ENCODE peak calls at places on chromosomes 7 and 10, in eight cellular contexts. S is mammary epithelial cell, B is HFFc6, T is left ventricle myocardium inferior, E is tibial artery, F is AG04450, W is chondrocyte, U is fibroblast of pulmonary artery. Z is an unnamed sample.

GRCh38 chr10:63812491-63812890 is 291.3 kb downstream of the REEP3 start:
- DNase-seq in S (no peak), B (peak), T (no peak), E (no peak), F (no peak), W (no peak), U (peak), Z (no peak)

GRCh38 chr10:116444527-116445142 is 17.0 kb downstream of the PNLIPRP3 start:
- DNase-seq in S (no peak), B (peak), T (no peak), E (no peak), F (peak), W (no peak), U (peak), Z (peak)

GRCh38 chr10:71589617-71590551 is 129.7 kb downstream of the C10orf105 start:
- DNase-seq in S (no peak), B (no peak), T (no peak), E (no peak), F (no peak), W (no peak), U (no peak), Z (no peak)

GRCh38 chr7:90613088-90613498 is 17.0 kb downstream of the CDK14 start:
- DNase-seq in S (no peak), B (no peak), T (no peak), E (no peak), F (no peak), W (no peak), U (peak), Z (no peak)

GRCh38 chr10:49512121-49512809 is 26.7 kb downstream of the ERCC6 start:
- DNase-seq in S (peak), B (peak), T (no peak), E (no peak), F (no peak), W (no peak), U (peak), Z (no peak)

GRCh38 chr10:11533328-11533781 is 78.1 kb downstream of the USP6NL start:
- DNase-seq in S (peak), B (no peak), T (no peak), E (no peak), F (no peak), W (no peak), U (peak), Z (peak)

GRCh38 chr7:151274936-151275812 is 26.7 kb upstream of the SMARCD3 start:
- DNase-seq in S (no peak), B (no peak), T (no peak), E (no peak), F (no peak), W (no peak), U (no peak), Z (no peak)

GRCh38 chr7:69698109-69698840 is 100.0 kb downstream of the AUTS2 start:
- DNase-seq in S (no peak), B (no peak), T (no peak), E (no peak), F (no peak), W (no peak), U (no peak), Z (no peak)

GRCh38 chr7:31788445-31788844 is 101.4 kb downstream of the PPP1R17 start:
- DNase-seq in S (peak), B (no peak), T (no peak), E (no peak), F (no peak), W (no peak), U (no peak), Z (no peak)

GRCh38 chr7:2629740-2630681 is 1.8 kb upstream of the TTYH3 start:
- DNase-seq in S (peak), B (no peak), T (no peak), E (no peak), F (no peak), W (no peak), U (peak), Z (no peak)

GRCh38 chr10:129344956-129345355 is 122.1 kb upstream of the MGMT start:
- DNase-seq in S (no peak), B (no peak), T (no peak), E (no peak), F (no peak), W (no peak), U (no peak), Z (no peak)

GRCh38 chr10:123165445-123166072 is 11.4 kb downstream of the BUB3 start:
- DNase-seq in S (no peak), B (no peak), T (no peak), E (no peak), F (no peak), W (no peak), U (no peak), Z (no peak)

GRCh38 chr10:97849491-97850402 is at the start of gene GOLGA7B:
- DNase-seq in S (peak), B (no peak), T (peak), E (no peak), F (no peak), W (no peak), U (peak), Z (no peak)

GRCh38 chr7:141262101-141262819 is 188.4 kb downstream of the TMEM178B start:
- DNase-seq in S (no peak), B (peak), T (no peak), E (no peak), F (no peak), W (no peak), U (no peak), Z (no peak)

GRCh38 chr7:79911420-79911819 is 223.2 kb upstream of the GNAI1 start:
- DNase-seq in S (no peak), B (no peak), T (no peak), E (no peak), F (no peak), W (no peak), U (no peak), Z (no peak)

GRCh38 chr7:50655490-50655889 is 90.3 kb upstream of the DDC start:
- DNase-seq in S (no peak), B (no peak), T (no peak), E (no peak), F (no peak), W (no peak), U (no peak), Z (no peak)
- TF ChIP-seq CTCF in S (no peak), B (no peak), T (no peak), E (no peak), F (no peak), W (no peak), U (no peak), Z (no peak)

GRCh38 chr7:46745700-46746090 is 824.6 kb upstream of the IGFBP3 start:
- DNase-seq in S (no peak), B (no peak), T (no peak), E (no peak), F (no peak), W (no peak), U (no peak), Z (no peak)
- TF ChIP-seq CTCF in S (peak), B (peak), T (peak), E (no peak), F (peak), W (peak), U (peak), Z (peak)

GRCh38 chr7:132933076-132933466 is 148.8 kb downstream of the CHCHD3 start:
- DNase-seq in S (peak), B (peak), T (no peak), E (no peak), F (no peak), W (no peak), U (peak), Z (no peak)

GRCh38 chr7:132934017-132934416 is 147.9 kb downstream of the CHCHD3 start:
- DNase-seq in S (no peak), B (no peak), T (no peak), E (no peak), F (no peak), W (no peak), U (no peak), Z (no peak)

GRCh38 chr7:132932321-132933075 is 149.4 kb downstream of the CHCHD3 start:
- DNase-seq in S (no peak), B (no peak), T (no peak), E (no peak), F (no peak), W (no peak), U (no peak), Z (no peak)

GRCh38 chr7:132935608-132936007 is 146.3 kb downstream of the CHCHD3 start:
- DNase-seq in S (no peak), B (no peak), T (no peak), E (no peak), F (no peak), W (no peak), U (no peak), Z (no peak)

DNA sequence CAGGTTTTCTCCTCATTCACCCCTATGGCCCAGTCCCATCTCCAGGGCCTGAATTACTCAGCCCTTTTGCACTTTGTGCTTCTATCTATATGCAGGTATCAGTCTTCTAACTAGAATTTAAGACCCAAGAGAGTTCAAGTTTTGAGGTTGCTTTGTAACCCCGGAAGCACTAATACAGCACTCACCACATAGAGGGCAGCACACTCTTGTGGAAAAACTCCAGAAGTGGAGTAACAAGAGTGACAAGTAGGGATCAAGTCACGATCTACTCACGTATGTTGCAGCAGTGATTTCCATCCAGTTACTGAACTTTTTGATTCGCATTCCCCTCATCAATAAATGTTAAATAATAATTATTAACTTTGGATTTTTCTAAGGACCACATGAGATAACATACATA is 151.0 kb downstream of the CHCHD3 start:
- DNase-seq in S (no peak), B (peak), T (no peak), E (no peak), F (no peak), W (no peak), U (peak), Z (no peak)
- TF ChIP-seq CTCF in S (peak), B (peak), T (peak), E (no peak), F (peak), W (peak), U (peak), Z (peak)

GRCh38 chr7:118110178-118110577 is 73.8 kb upstream of the LSM8 start:
- DNase-seq in S (no peak), B (no peak), T (no peak), E (no peak), F (no peak), W (no peak), U (no peak), Z (no peak)
- TF ChIP-seq CTCF in S (no peak), B (no peak), T (no peak), E (no peak), F (no peak), W (no peak), U (no peak), Z (no peak)

Z was measured in AG09319.